ENCODE peak calls at places on chromosomes 1 and 21, in six cellular contexts. One of them, this sample, is unnamed.

GRCh38 chr1:152886758-152887409 is 8.8 kb downstream of the SMCP start:
- DNase-seq in GM12878: no peak
- DNase-seq in K562: no peak
- DNase-seq in SK-N-SH: no peak
- DNase-seq in HepG2: no peak
- DNase-seq in H1: no peak
- DNase-seq in this sample: no peak

GRCh38 chr21:44626673-44627143 is at the start of gene KRTAP10-9:
- DNase-seq in GM12878: no peak
- DNase-seq in H1: no peak
- DNase-seq in SK-N-SH: no peak
- DNase-seq in K562: no peak
- DNase-seq in HepG2: no peak
- DNase-seq in this sample: no peak

GRCh38 chr1:70627910-70628309 is 216.8 kb downstream of the CTH start:
- DNase-seq in HepG2: no peak
- DNase-seq in K562: no peak
- DNase-seq in SK-N-SH: no peak
- DNase-seq in GM12878: no peak
- DNase-seq in H1: no peak
- DNase-seq in this sample: peak

GRCh38 chr1:85553936-85554335 is 26.6 kb upstream of the CCN1 start:
- DNase-seq in K562: no peak
- DNase-seq in HepG2: no peak
- DNase-seq in H1: no peak
- DNase-seq in SK-N-SH: no peak
- DNase-seq in GM12878: no peak
- DNase-seq in this sample: no peak

GRCh38 chr21:45972353-45972715 is 9.2 kb upstream of the COL6A1 start:
- DNase-seq in GM12878: no peak
- DNase-seq in SK-N-SH: peak
- DNase-seq in H1: peak
- DNase-seq in K562: no peak
- DNase-seq in HepG2: no peak
- DNase-seq in this sample: no peak

GRCh38 chr1:156844638-156845037 is 14.3 kb downstream of the INSRR start:
- DNase-seq in SK-N-SH: no peak
- DNase-seq in HepG2: no peak
- DNase-seq in K562: no peak
- DNase-seq in GM12878: no peak
- DNase-seq in H1: no peak
- DNase-seq in this sample: no peak

GRCh38 chr1:102097451-102097850 is 100.7 kb upstream of the OLFM3 start:
- DNase-seq in SK-N-SH: no peak
- DNase-seq in H1: no peak
- DNase-seq in HepG2: no peak
- DNase-seq in GM12878: no peak
- DNase-seq in K562: no peak
- DNase-seq in this sample: no peak

GRCh38 chr1:101953623-101954022 is 43.1 kb downstream of the OLFM3 start:
- DNase-seq in HepG2: no peak
- DNase-seq in GM12878: no peak
- DNase-seq in K562: no peak
- DNase-seq in SK-N-SH: no peak
- DNase-seq in H1: no peak
- DNase-seq in this sample: no peak

GRCh38 chr1:23101891-23102688 is 66.6 kb downstream of the LUZP1 start:
- DNase-seq in HepG2: no peak
- DNase-seq in SK-N-SH: no peak
- DNase-seq in H1: no peak
- DNase-seq in GM12878: no peak
- DNase-seq in K562: no peak
- DNase-seq in this sample: no peak

DNA sequence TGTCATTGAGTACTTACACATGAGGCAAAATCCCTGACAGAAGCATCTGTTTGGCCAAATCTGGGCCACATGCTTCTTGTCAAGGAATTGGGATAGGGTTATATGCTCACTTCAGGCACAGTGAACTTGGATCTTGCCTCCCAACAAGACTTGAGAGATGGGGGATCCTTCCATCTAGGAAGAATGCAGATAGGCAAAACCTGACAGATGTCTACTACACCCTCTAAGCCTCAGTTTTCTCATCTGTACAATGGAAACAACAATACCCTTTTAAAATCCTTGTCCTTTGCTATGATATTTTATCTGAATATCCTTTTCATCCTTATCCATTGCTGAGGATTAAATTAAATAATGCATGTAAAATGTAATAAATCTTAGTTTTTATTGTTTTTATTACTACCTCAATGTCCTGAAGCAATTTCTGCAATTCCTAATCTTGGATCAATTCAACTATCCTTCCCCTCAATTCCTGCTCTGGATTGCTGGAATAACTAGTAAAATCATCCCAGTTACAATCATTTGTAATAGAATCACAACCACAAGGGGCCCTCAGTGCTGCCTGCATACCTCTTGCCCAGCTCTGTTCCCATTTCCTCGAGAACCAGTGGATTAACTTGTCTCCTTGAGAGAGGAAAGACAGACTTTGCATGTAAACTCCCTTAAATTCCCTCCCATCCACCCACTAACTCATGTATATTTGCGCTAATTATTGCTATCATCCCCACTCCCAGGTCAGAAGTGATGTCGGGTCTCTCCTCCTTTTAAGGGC is 8.1 kb upstream of the XPR1 start:
- DNase-seq in HepG2: no peak
- DNase-seq in SK-N-SH: no peak
- DNase-seq in H1: no peak
- DNase-seq in K562: no peak
- DNase-seq in GM12878: no peak
- DNase-seq in this sample: peak
- TF ChIP-seq CHD2 in HepG2: no peak
- TF ChIP-seq CHD2 in SK-N-SH: no peak
- TF ChIP-seq CHD2 in H1: no peak
- TF ChIP-seq CHD2 in K562: no peak
- TF ChIP-seq CHD2 in GM12878: no peak
- TF ChIP-seq CHD2 in this sample: no peak

GRCh38 chr1:236705771-236706565 is 19.7 kb downstream of the ACTN2 start:
- DNase-seq in H1: no peak
- DNase-seq in K562: no peak
- DNase-seq in SK-N-SH: peak
- DNase-seq in HepG2: no peak
- DNase-seq in GM12878: no peak
- DNase-seq in this sample: no peak
- TF ChIP-seq MAX in H1: no peak
- TF ChIP-seq MAX in K562: no peak
- TF ChIP-seq MAX in SK-N-SH: no peak
- TF ChIP-seq MAX in HepG2: no peak
- TF ChIP-seq MAX in GM12878: no peak
- TF ChIP-seq MAX in this sample: no peak

DNA sequence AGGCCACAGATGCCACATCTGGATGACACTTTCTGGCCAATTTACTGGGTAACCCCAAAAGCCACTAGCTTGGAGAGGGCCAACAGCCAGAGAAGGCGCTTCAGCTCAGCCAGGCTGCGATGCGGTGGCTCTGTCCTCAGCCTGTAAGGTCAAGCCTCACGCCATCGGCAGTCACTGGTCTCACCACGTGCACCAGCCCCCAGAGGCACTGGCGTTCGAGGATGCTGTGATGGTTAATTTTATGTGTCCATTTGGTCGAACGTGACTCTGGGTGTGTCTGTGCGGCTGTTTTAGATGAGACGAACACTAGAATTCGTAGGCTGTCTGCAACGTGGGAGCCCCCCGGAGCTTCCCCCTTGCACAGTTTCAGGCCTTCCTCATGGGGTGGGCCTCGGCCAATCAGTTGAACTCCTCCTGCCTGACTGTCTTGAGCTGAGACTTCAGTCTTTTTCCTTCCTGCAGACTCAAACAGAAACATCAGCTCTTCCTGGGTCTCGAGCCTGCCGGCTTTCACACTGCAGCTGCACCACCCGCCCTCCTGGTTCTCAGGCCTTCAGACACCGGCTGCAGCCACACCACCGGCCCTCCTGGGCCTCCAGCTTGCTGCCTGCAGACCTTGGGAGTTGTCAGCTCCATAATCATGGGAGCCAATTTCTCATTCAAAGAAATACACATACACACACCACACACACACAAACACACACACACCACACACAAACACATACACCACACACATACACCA is 41.6 kb upstream of the SLC45A1 start:
- DNase-seq in HepG2: no peak
- DNase-seq in H1: no peak
- DNase-seq in GM12878: no peak
- DNase-seq in K562: no peak
- DNase-seq in SK-N-SH: no peak
- DNase-seq in this sample: no peak
- TF ChIP-seq CHD2 in HepG2: no peak
- TF ChIP-seq CHD2 in H1: no peak
- TF ChIP-seq CHD2 in GM12878: no peak
- TF ChIP-seq CHD2 in K562: no peak
- TF ChIP-seq CHD2 in SK-N-SH: no peak
- TF ChIP-seq CHD2 in this sample: no peak

DNA sequence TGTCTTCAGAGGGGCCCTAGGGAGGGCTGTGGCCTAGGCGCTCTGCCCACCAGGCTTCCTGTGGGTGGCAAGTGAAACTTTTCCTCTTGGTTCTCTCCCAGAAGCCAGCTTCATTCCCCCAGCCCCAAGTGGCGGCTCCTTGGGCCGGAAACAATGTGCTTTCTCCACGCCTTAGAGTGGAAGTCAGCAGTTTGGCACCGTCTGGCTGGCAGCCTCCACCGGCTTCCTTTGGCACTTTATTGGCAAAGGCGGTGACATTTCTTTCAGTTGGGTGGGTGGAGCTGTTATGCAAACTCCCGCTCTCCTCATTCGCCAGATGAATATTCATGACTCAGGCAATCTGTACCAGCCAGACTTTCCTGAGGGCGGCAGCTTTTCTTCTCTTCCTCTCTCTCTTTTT is 67.6 kb upstream of the POU3F1 start:
- DNase-seq in SK-N-SH: no peak
- DNase-seq in GM12878: no peak
- DNase-seq in H1: no peak
- DNase-seq in K562: no peak
- DNase-seq in HepG2: no peak
- DNase-seq in this sample: no peak
- TF ChIP-seq MAX in SK-N-SH: no peak
- TF ChIP-seq MAX in GM12878: no peak
- TF ChIP-seq MAX in H1: no peak
- TF ChIP-seq MAX in K562: no peak
- TF ChIP-seq MAX in HepG2: no peak
- TF ChIP-seq MAX in this sample: no peak

GRCh38 chr1:53918343-53918742 is 24.4 kb downstream of the DIO1 start:
- DNase-seq in GM12878: no peak
- DNase-seq in SK-N-SH: no peak
- DNase-seq in HepG2: no peak
- DNase-seq in H1: no peak
- DNase-seq in K562: peak
- DNase-seq in this sample: no peak

GRCh38 chr1:53919675-53920066 is 25.7 kb downstream of the DIO1 start:
- DNase-seq in HepG2: no peak
- DNase-seq in GM12878: no peak
- DNase-seq in K562: no peak
- DNase-seq in SK-N-SH: no peak
- DNase-seq in H1: no peak
- DNase-seq in this sample: no peak
- TF ChIP-seq CHD2 in HepG2: no peak
- TF ChIP-seq CHD2 in GM12878: no peak
- TF ChIP-seq CHD2 in K562: no peak
- TF ChIP-seq CHD2 in SK-N-SH: no peak
- TF ChIP-seq CHD2 in H1: no peak
- TF ChIP-seq CHD2 in this sample: no peak

DNA sequence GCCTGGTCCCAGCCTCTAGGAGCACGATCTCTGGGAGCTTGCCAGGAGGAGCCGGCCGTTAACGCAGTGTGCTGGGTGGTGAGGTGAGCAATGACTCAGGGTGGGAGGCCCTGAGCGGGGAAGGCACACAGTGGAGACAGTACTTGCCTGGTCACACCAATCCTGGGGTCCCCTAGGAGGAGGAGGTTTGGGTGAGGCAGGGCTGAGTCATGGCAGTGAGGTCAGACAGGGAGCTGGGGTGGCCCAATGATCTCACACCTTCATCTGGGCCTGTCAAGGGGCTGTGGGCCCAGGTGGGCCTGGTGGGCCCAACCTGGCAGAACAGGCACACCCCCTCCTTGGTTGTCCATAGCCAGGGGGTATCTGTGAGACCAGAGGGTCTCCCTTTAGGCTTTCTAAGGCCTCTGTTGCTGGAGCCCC is 8.6 kb upstream of the EDN2 start:
- DNase-seq in HepG2: no peak
- DNase-seq in SK-N-SH: no peak
- DNase-seq in GM12878: no peak
- DNase-seq in H1: no peak
- DNase-seq in K562: peak
- DNase-seq in this sample: peak
- TF ChIP-seq MAX in HepG2: no peak
- TF ChIP-seq MAX in SK-N-SH: no peak
- TF ChIP-seq MAX in GM12878: no peak
- TF ChIP-seq MAX in H1: no peak
- TF ChIP-seq MAX in K562: no peak
- TF ChIP-seq MAX in this sample: peak

DNA sequence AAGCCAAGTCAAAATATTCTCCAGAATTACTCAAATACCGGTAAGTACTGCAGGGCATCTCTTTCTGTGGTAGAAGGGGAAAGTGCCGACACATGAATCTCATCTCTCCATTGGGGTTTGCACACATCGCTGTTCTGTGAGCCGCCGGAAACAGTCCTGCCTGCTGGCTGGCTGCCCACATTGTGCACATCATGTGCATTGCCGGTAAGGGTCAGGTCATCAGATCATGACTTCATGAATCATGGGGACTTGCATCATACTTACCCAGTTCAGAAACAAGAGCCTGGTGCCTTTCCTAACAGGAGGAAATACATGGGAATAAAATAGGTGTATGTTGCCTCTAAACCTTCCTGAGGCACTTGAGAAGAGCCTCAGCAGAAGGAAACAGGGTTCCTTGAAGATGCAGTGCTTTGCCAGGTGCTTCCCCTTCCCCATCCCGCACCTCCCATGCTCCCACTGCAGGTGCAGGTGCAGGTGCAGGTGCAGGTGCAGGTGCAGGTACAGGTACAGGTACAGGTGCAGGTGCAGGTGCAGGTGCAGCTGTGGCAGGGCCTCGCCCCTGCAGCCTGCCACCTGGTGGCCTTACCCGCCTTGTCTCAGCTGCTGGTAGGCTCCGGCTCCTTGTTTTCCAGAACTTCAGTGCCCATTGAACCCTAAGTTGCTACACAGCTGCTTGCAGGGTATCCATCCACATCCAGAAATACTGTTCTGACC is 26.5 kb downstream of the GPR137B start:
- DNase-seq in H1: peak
- DNase-seq in SK-N-SH: no peak
- DNase-seq in GM12878: no peak
- DNase-seq in K562: no peak
- DNase-seq in HepG2: peak
- DNase-seq in this sample: peak
- TF ChIP-seq CHD2 in H1: no peak
- TF ChIP-seq CHD2 in SK-N-SH: no peak
- TF ChIP-seq CHD2 in GM12878: no peak
- TF ChIP-seq CHD2 in K562: no peak
- TF ChIP-seq CHD2 in HepG2: no peak
- TF ChIP-seq CHD2 in this sample: no peak

GRCh38 chr1:15187175-15187810 is 33.7 kb downstream of the TMEM51 start:
- DNase-seq in HepG2: no peak
- DNase-seq in H1: no peak
- DNase-seq in SK-N-SH: peak
- DNase-seq in GM12878: no peak
- DNase-seq in K562: no peak
- DNase-seq in this sample: no peak
- TF ChIP-seq MAX in HepG2: no peak
- TF ChIP-seq MAX in H1: no peak
- TF ChIP-seq MAX in SK-N-SH: no peak
- TF ChIP-seq MAX in GM12878: no peak
- TF ChIP-seq MAX in K562: no peak
- TF ChIP-seq MAX in this sample: no peak

GRCh38 chr1:246117066-246117791 is 389.9 kb downstream of the SMYD3 start:
- DNase-seq in H1: no peak
- DNase-seq in HepG2: peak
- DNase-seq in GM12878: peak
- DNase-seq in SK-N-SH: peak
- DNase-seq in K562: peak
- DNase-seq in this sample: peak
- TF ChIP-seq CHD2 in H1: no peak
- TF ChIP-seq CHD2 in HepG2: no peak
- TF ChIP-seq CHD2 in GM12878: no peak
- TF ChIP-seq CHD2 in SK-N-SH: no peak
- TF ChIP-seq CHD2 in K562: no peak
- TF ChIP-seq CHD2 in this sample: no peak